ENCODE peak calls at places on chromosomes 13 and 19, in four cellular contexts. X is A172, A is neural progenitor cell, W is HEK293T. E is an unnamed sample.

GRCh38 chr13:71417205-71417604 is 449.8 kb downstream of the DACH1 start:
- DNase-seq in A (no peak), W (no peak), X (peak), E (no peak)

GRCh38 chr19:28482221-28482620 is 730.7 kb downstream of the UQCRFS1 start:
- DNase-seq in W (no peak), X (no peak), A (no peak), E (peak)

GRCh38 chr13:38496956-38497355 is 147.3 kb downstream of the UFM1 start:
- DNase-seq in W (no peak), X (no peak), A (no peak), E (no peak)

GRCh38 chr13:20993661-20994440 is 67.5 kb downstream of the LATS2 start:
- DNase-seq in W (no peak), X (peak), A (no peak), E (no peak)

GRCh38 chr13:97020689-97021240 is 26.5 kb upstream of the OXGR1 start:
- DNase-seq in X (no peak), A (no peak), W (no peak), E (no peak)

GRCh38 chr19:18007605-18007938 is 398 bp upstream of the ARRDC2 start:
- DNase-seq in A (no peak), W (no peak), X (no peak), E (no peak)

GRCh38 chr19:15223649-15224371 is 8.4 kb downstream of the EPHX3 start:
- DNase-seq in W (no peak), X (no peak), A (peak), E (no peak)

GRCh38 chr19:50795665-50796073 is 5.5 kb downstream of the ACP4 start:
- DNase-seq in A (no peak), X (no peak), W (no peak), E (no peak)

GRCh38 chr13:113735750-113736149 is 23.3 kb upstream of the TMEM255B start:
- DNase-seq in W (no peak), A (no peak), X (no peak), E (no peak)

GRCh38 chr19:44808463-44809371 is at the start of gene BCAM:
- DNase-seq in W (peak), X (peak), A (peak), E (no peak)

GRCh38 chr19:34999498-35000337 is at the start of gene GRAMD1A:
- DNase-seq in A (peak), X (peak), W (peak), E (peak)

GRCh38 chr19:42129399-42130253 is 2.6 kb downstream of the POU2F2 start:
- DNase-seq in A (no peak), X (no peak), W (no peak), E (no peak)

GRCh38 chr19:41702208-41702651 is 6.2 kb upstream of the CEACAM5 start:
- DNase-seq in X (peak), W (no peak), A (no peak), E (no peak)

GRCh38 chr13:29996316-29996715 is 145.9 kb upstream of the UBL3 start:
- DNase-seq in A (no peak), W (no peak), X (no peak), E (no peak)

GRCh38 chr19:55602104-55603001 is 2.3 kb downstream of the ZNF524 start:
- DNase-seq in W (no peak), X (no peak), A (no peak), E (no peak)

GRCh38 chr19:18809149-18809978 is 18.3 kb upstream of the COMP start:
- DNase-seq in A (no peak), W (no peak), X (peak), E (no peak)

GRCh38 chr13:106619688-106620555 is 52.0 kb upstream of the ARGLU1 start:
- DNase-seq in X (peak), W (peak), A (peak), E (peak)

GRCh38 chr19:28465317-28466086 is 747.4 kb downstream of the UQCRFS1 start:
- DNase-seq in A (no peak), X (peak), W (no peak), E (no peak)

GRCh38 chr13:84630486-84630885 is 748.2 kb upstream of the SLITRK1 start:
- DNase-seq in W (no peak), X (no peak), A (no peak), E (no peak)

GRCh38 chr19:18634612-18635290 is 2.1 kb upstream of the KLHL26 start:
- DNase-seq in W (no peak), A (no peak), X (no peak), E (no peak)

GRCh38 chr13:30108913-30109237 is 198.5 kb downstream of the KATNAL1 start:
- DNase-seq in X (no peak), W (no peak), A (no peak), E (peak)

GRCh38 chr19:7476941-7477494 is 11.8 kb downstream of the PEX11G start:
- DNase-seq in X (no peak), A (no peak), W (no peak), E (no peak)

GRCh38 chr19:30053558-30053957 is 111.5 kb downstream of the URI1 start:
- DNase-seq in X (no peak), A (no peak), W (no peak), E (no peak)

GRCh38 chr19:33133438-33134031 is 1.6 kb downstream of the WDR88 start:
- DNase-seq in A (peak), X (no peak), W (no peak), E (no peak)

GRCh38 chr19:11848594-11849263 is at the start of gene ZNF439:
- DNase-seq in X (no peak), W (no peak), A (peak), E (peak)

GRCh38 chr19:39032164-39032918 is at the start of gene FBXO27:
- DNase-seq in W (peak), X (no peak), A (peak), E (no peak)

GRCh38 chr19:12974301-12975220 is 5.2 kb downstream of the DAND5 start:
- DNase-seq in W (no peak), A (no peak), X (no peak), E (no peak)

GRCh38 chr13:56317839-56318238 is 822.9 kb upstream of the PRR20A start:
- DNase-seq in W (no peak), A (no peak), X (no peak), E (no peak)

GRCh38 chr19:41641879-41642485 is 15.1 kb upstream of the CEACAM4 start:
- DNase-seq in W (peak), X (peak), A (peak), E (peak)

GRCh38 chr19:4454952-4455738 is 2.4 kb downstream of the UBXN6 start:
- DNase-seq in A (no peak), X (peak), W (no peak), E (no peak)

E was measured in NCI-H1436.